ENCODE peak calls at places on chromosomes 4 and X, in six cellular contexts. X, Q, H, N, L and P are unnamed samples.

GRCh38 chr4:39427477-39428119 is 20.9 kb downstream of the KLB start:
- DNase-seq in N (no peak), H (no peak), X (no peak), Q (no peak), L (no peak), P (no peak)

GRCh38 chrX:46574337-46574940 is 874 bp downstream of the CHST7 start:
- DNase-seq in X (no peak), N (no peak), L (no peak), H (peak), Q (no peak), P (no peak)

GRCh38 chr4:19927381-19927780 is 324.3 kb upstream of the SLIT2 start:
- DNase-seq in H (no peak), X (peak), L (no peak), N (no peak), Q (no peak), P (no peak)

GRCh38 chr4:3369781-3370660 is 71.7 kb upstream of the HGFAC start:
- DNase-seq in L (no peak), N (no peak), X (peak), Q (no peak), H (no peak), P (no peak)

GRCh38 chr4:71400788-71401187 is 62.0 kb downstream of the SLC4A4 start:
- DNase-seq in N (no peak), X (no peak), L (no peak), Q (no peak), H (no peak), P (no peak)

GRCh38 chr4:55358668-55359067 is 12.6 kb downstream of the SRD5A3 start:
- DNase-seq in L (no peak), X (peak), H (no peak), Q (peak), N (no peak), P (no peak)

GRCh38 chr4:185115827-185116232 is 27.2 kb upstream of the SLC25A4 start:
- DNase-seq in L (peak), Q (no peak), H (peak), X (peak), N (no peak), P (peak)

GRCh38 chr4:8090312-8090711 is 68.3 kb downstream of the ABLIM2 start:
- DNase-seq in L (no peak), N (no peak), H (no peak), Q (no peak), X (peak), P (no peak)

GRCh38 chrX:1477801-1478458 is 25.2 kb upstream of the ASMTL start:
- DNase-seq in Q (no peak), H (no peak), X (no peak), L (no peak), N (no peak), P (no peak)

GRCh38 chr4:137545461-137545861 is 13.2 kb upstream of the PCDH18 start:
- DNase-seq in X (peak), L (no peak), H (no peak), N (no peak), Q (no peak), P (peak)

GRCh38 chr4:131509521-131509920 is 1639.6 kb upstream of the PCDH10 start:
- DNase-seq in L (no peak), X (peak), Q (no peak), H (no peak), N (no peak), P (no peak)

GRCh38 chr4:142556613-142557012 is 289.5 kb downstream of the INPP4B start:
- DNase-seq in N (no peak), X (no peak), H (no peak), L (no peak), Q (no peak), P (no peak)

GRCh38 chrX:13688772-13689518 is at the start of gene RAB9A:
- DNase-seq in N (peak), L (peak), X (peak), Q (no peak), H (peak), P (peak)

GRCh38 chr4:54971474-54971950 is 153.9 kb downstream of the KDR start:
- DNase-seq in N (peak), X (peak), Q (no peak), L (peak), H (peak), P (peak)

GRCh38 chr4:105895609-105896460 is 564 bp downstream of the NPNT start:
- DNase-seq in L (no peak), N (peak), H (no peak), X (no peak), Q (no peak), P (peak)

GRCh38 chrX:150162141-150162540 is 201.0 kb upstream of the MAMLD1 start:
- DNase-seq in N (peak), H (no peak), X (no peak), Q (no peak), L (no peak), P (no peak)

GRCh38 chr4:173195132-173195531 is 26.5 kb downstream of the GALNT7 start:
- DNase-seq in Q (no peak), N (no peak), H (no peak), X (no peak), L (no peak), P (no peak)

GRCh38 chr4:59671037-59671436 is 1529.1 kb upstream of the ADGRL3 start:
- DNase-seq in X (no peak), H (no peak), N (no peak), Q (no peak), L (no peak), P (no peak)

GRCh38 chr4:151231915-151232595 is 44.9 kb upstream of the PRSS48 start:
- DNase-seq in N (no peak), X (no peak), Q (no peak), L (no peak), H (no peak), P (no peak)

DNA sequence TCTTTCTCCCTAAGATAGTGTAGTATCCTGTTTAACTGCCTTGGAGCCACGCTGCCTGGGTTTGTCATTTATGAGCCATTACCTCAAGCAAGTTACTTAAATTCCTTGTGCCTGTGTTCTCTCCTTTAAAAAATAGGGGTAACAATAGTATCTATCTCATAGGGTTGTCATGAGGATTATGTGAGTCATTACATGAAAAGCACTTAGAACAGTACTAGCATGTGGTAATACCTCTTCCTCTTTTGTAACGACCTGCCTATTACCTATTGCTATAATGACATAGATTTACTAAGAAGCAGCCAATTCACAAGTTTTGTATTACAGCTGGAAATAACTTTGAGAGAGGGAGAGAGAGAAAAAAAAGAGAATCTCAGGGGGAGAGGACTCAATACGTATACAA is 834.7 kb downstream of the RAPGEF2 start:
- DNase-seq in X (no peak), Q (no peak), N (no peak), L (no peak), H (no peak), P (no peak)
- TF ChIP-seq BHLHE40 in X (no peak), Q (peak), N (no peak), L (no peak), H (no peak), P (no peak)

GRCh38 chr4:119113033-119113655 is 22.5 kb upstream of the MYOZ2 start:
- DNase-seq in X (peak), Q (no peak), N (peak), H (no peak), L (no peak), P (no peak)

GRCh38 chr4:119116925-119117900 is 18.4 kb upstream of the MYOZ2 start:
- DNase-seq in Q (no peak), L (no peak), X (no peak), N (no peak), H (no peak), P (no peak)

GRCh38 chr4:119118397-119118796 is 17.2 kb upstream of the MYOZ2 start:
- DNase-seq in L (no peak), Q (no peak), H (no peak), X (no peak), N (no peak), P (no peak)

GRCh38 chr4:119111296-119111695 is 24.3 kb upstream of the MYOZ2 start:
- DNase-seq in H (no peak), Q (no peak), X (no peak), N (no peak), L (no peak), P (no peak)

GRCh38 chr4:119116021-119116420 is 19.6 kb upstream of the MYOZ2 start:
- DNase-seq in L (no peak), H (no peak), X (no peak), Q (no peak), N (no peak), P (no peak)
- TF ChIP-seq BHLHE40 in L (no peak), H (no peak), X (no peak), Q (no peak), N (no peak), P (no peak)

GRCh38 chrX:19440713-19441112 is 74.6 kb downstream of the MAP3K15 start:
- DNase-seq in X (peak), H (no peak), N (no peak), L (no peak), Q (no peak), P (no peak)
- TF ChIP-seq BHLHE40 in X (peak), H (no peak), N (no peak), L (no peak), Q (no peak), P (no peak)

GRCh38 chrX:152913354-152913753 is 15.5 kb downstream of the ZNF185 start:
- DNase-seq in H (no peak), L (no peak), X (no peak), Q (no peak), N (no peak), P (no peak)

GRCh38 chrX:152912121-152912520 is 14.3 kb downstream of the ZNF185 start:
- DNase-seq in Q (no peak), N (no peak), L (peak), H (no peak), X (no peak), P (peak)

GRCh38 chrX:152912641-152913040 is 14.8 kb downstream of the ZNF185 start:
- DNase-seq in L (no peak), Q (no peak), N (no peak), X (no peak), H (no peak), P (no peak)

GRCh38 chrX:152915541-152916241 is 17.8 kb downstream of the ZNF185 start:
- DNase-seq in X (peak), L (peak), N (peak), Q (no peak), H (peak), P (peak)

DNA sequence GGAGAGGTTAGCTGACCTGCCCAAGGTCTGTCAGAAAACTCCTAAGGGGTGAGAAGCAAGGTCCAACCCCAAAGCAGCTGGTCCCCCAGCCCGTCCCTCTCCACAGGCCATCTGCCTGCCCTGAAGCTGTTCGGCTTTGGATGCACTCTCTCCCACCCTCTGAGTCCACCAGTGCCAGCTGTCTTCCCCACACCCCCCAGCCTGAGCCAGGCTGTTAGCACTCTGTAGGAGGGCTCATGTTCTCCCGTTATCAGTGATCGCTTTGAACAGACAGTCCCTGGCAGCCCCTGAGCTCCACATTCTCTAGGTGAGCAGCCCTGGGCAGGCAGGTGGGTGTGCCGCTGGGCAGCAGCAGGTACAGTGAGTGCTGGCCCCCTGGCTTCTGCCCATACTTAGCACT is 16.0 kb downstream of the ZNF185 start:
- DNase-seq in L (no peak), H (no peak), X (no peak), Q (no peak), N (no peak), P (no peak)
- TF ChIP-seq BHLHE40 in L (no peak), H (no peak), X (no peak), Q (no peak), N (no peak), P (no peak)

DNA sequence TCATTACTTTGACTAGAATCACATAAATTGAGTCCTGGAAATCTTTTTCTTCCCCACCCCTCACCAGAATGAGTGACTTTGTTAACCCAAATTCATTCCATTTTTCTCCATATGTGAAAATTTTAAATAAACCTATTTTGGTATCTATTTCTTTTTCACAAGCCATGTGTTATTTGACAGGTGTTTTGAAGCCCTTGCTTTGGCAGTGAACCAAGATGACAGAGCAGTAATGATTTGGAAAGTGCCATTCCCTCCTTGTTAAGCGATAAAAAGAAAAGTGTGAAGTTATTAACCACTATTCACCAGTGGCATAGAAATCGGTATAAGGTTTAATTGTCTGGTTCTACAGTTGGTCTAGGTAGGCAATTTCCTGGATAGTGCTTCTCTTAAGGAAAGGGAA is 66.1 kb downstream of the POLA1 start:
- DNase-seq in Q (no peak), N (no peak), L (no peak), H (no peak), X (no peak), P (no peak)
- TF ChIP-seq BHLHE40 in Q (no peak), N (no peak), L (no peak), H (no peak), X (no peak), P (no peak)